ENCODE peak calls at places on chromosome 16, in seven cellular contexts. W, M, C, O, E, V and U are unnamed samples.

GRCh38 chr16:46972971-46973456 is 460 bp downstream of the DNAJA2 start:
- DNase-seq in W (no peak), M (peak; percentile 28), C (peak; percentile 26), O (no peak), E (no peak), V (no peak), U (peak; percentile 75)

GRCh38 chr16:58628845-58629680 is 563 bp downstream of the CNOT1 start:
- DNase-seq in W (no peak), M (peak; percentile 37), C (peak; percentile 4), O (no peak), E (peak; percentile 49), V (peak; percentile 18), U (peak; percentile 41)

GRCh38 chr16:6913535-6913934 is 419.1 kb upstream of the RBFOX1 start:
- DNase-seq in W (no peak), M (no peak), C (no peak), O (no peak), E (no peak), V (no peak), U (no peak)

GRCh38 chr16:85986931-85987749 is 88.2 kb downstream of the IRF8 start:
- DNase-seq in W (no peak), M (peak; percentile 27), C (peak; percentile 26), O (no peak), E (no peak), V (no peak), U (peak; percentile 84)

GRCh38 chr16:46857261-46857962 is 26.4 kb upstream of the C16orf87 start:
- DNase-seq in W (peak; percentile 41), M (no peak), C (peak; percentile 7), O (no peak), E (peak; percentile 39), V (peak; percentile 77), U (no peak)

GRCh38 chr16:49701867-49702494 is 153.9 kb downstream of the ZNF423 start:
- DNase-seq in W (no peak), M (no peak), C (peak; percentile 52), O (no peak), E (no peak), V (peak; percentile 59), U (no peak)

GRCh38 chr16:85284138-85284897 is 172.0 kb upstream of the CIBAR2 start:
- DNase-seq in W (no peak), M (no peak), C (peak; percentile 37), O (no peak), E (no peak), V (no peak), U (no peak)

GRCh38 chr16:12133738-12134137 is 157.2 kb downstream of the SNX29 start:
- DNase-seq in W (no peak), M (no peak), C (no peak), O (no peak), E (no peak), V (no peak), U (no peak)

GRCh38 chr16:9065077-9065476 is 26.4 kb upstream of the HAPSTR1 start:
- DNase-seq in W (no peak), M (no peak), C (no peak), O (no peak), E (no peak), V (no peak), U (no peak)

GRCh38 chr16:87956771-87957279 is 5.6 kb downstream of the BANP start:
- DNase-seq in W (no peak), M (no peak), C (peak; percentile 11), O (no peak), E (peak; percentile 54), V (peak; percentile 87), U (peak; percentile 72)

GRCh38 chr16:50326835-50327465 is 41.8 kb downstream of the BRD7 start:
- DNase-seq in W (no peak), M (peak; percentile 56), C (no peak), O (no peak), E (no peak), V (peak; percentile 31), U (peak; percentile 57)

GRCh38 chr16:53945996-53946395 is 242.0 kb downstream of the FTO start:
- DNase-seq in W (peak; percentile 20), M (no peak), C (no peak), O (no peak), E (peak; percentile 58), V (peak; percentile 71), U (peak; percentile 13)

GRCh38 chr16:17511340-17511739 is 40.6 kb upstream of the XYLT1 start:
- DNase-seq in W (no peak), M (no peak), C (no peak), O (peak; percentile 73), E (no peak), V (peak; percentile 77), U (no peak)

GRCh38 chr16:58414938-58415451 is 22.7 kb downstream of the GINS3 start:
- DNase-seq in W (no peak), M (no peak), C (no peak), O (no peak), E (peak; percentile 80), V (no peak), U (no peak)

GRCh38 chr16:490768-491167 is 36.7 kb upstream of the CAPN15 start:
- DNase-seq in W (no peak), M (no peak), C (no peak), O (no peak), E (no peak), V (no peak), U (no peak)

GRCh38 chr16:66485361-66485760 is 58.3 kb downstream of the BEAN1 start:
- DNase-seq in W (no peak), M (no peak), C (no peak), O (no peak), E (no peak), V (no peak), U (no peak)

GRCh38 chr16:12349950-12350842 is 373.7 kb downstream of the SNX29 start:
- DNase-seq in W (no peak), M (no peak), C (no peak), O (no peak), E (no peak), V (no peak), U (no peak)

GRCh38 chr16:51888534-51888933 is 658.4 kb downstream of the TOX3 start:
- DNase-seq in W (no peak), M (no peak), C (no peak), O (no peak), E (no peak), V (no peak), U (no peak)

DNA sequence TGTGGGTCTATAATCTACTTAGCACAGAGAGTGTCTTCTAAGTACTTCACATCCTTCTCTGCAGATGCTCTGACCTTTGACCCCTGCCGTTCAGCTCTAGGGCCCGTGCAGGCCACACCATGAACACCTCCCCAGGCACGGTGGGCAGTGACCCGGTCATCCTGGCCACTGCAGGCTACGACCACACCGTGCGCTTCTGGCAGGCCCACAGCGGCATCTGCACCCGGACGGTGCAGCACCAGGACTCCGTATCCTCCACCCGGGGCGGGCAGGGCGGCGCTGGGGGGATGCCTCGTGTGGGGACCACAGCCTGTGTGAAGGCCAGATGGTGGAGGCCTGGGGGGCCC is 686 bp downstream of the MLST8 start:
- DNase-seq in W (no peak), M (no peak), C (peak; percentile 38), O (no peak), E (no peak), V (no peak), U (no peak)
- TF ChIP-seq CTCF in W (no peak), M (no peak), C (no peak), O (no peak), E (no peak), V (no peak), U (no peak)

DNA sequence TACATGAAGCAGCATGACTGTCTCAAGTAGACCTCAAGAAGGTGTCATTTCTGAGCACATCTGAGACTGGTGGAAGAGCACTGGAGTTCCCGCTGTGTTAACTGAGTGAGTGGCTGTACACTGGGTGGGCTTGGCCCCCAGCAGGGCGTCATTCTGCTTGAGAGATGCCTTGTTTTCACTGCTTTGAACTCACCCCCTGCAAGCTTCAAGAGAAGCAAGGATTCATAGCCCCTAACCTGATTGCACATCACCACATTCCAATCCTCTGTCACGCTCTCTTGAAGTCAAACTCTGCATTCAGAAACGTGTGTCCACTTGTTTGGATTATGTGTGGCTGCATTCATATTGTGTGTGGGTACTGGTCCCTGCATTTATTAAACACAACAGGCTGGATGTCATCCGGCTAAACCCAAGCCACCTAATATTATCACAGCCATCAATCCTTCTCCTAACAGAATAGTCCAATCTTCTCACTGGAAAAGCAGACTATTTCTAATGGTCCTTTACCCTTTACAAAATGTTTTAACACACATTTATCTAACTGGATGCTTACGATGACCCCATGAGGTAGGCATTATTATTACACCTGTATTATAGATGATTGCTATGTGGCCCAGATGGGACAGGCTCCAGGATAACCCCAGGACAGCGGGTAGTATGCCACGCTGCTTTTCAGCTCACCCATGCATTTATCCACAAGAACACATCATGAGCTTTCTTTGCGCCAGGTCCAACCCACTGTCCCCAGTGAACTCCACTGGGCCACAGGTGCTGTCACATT is 76.3 kb downstream of the USP31 start:
- DNase-seq in W (peak; percentile 87), M (no peak), C (no peak), O (no peak), E (no peak), V (no peak), U (no peak)
- TF ChIP-seq CTCF in W (no peak), M (no peak), C (no peak), O (no peak), E (no peak), V (no peak), U (no peak)

GRCh38 chr16:81174644-81175324 is 63.7 kb upstream of the BCO1 start:
- DNase-seq in W (no peak), M (no peak), C (no peak), O (no peak), E (no peak), V (no peak), U (no peak)
- TF ChIP-seq CTCF in W (no peak), M (no peak), C (no peak), O (no peak), E (no peak), V (no peak), U (no peak)

DNA sequence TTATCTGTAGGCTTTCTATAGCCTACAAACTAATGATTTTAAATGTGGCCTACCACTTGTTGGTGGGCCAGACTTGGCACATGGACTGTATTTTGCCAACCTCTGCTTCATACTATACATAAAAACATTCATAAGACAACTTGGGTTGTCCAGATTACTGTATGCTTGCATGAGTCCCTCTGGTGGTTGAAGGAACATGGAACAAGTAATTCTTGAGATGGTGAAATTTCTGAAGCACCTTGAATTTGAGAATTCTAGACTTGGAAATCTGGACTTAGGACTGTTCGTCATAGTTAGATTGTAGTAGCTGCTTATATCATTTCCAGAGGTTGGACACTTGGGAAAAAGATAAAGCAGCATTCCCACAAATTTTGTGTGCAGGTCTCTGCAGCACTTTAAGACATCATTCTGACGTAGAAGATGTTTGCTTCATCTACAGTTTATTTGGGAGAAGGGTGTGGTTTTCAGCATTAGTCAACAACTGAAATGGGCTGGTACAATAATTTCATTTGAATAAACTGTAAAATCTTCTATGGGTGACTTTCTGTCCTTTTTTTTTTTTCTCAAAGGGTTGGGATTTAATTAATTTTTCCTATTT is 31.2 kb downstream of the NFATC3 start:
- DNase-seq in W (peak; percentile 29), M (no peak), C (no peak), O (no peak), E (peak; percentile 46), V (peak; percentile 53), U (peak; percentile 46)
- TF ChIP-seq CTCF in W (peak; percentile 54), M (peak; percentile 77), C (peak; percentile 59), O (peak; percentile 37), E (peak; percentile 35), V (peak; percentile 69), U (peak; percentile 17)